ENCODE peak calls at places on chromosomes 6 and 20, in four cellular contexts. One of them, this sample, is unnamed.

GRCh38 chr6:148566664-148567350 is 180.0 kb upstream of the UST start:
- DNase-seq in fibroblast of the aortic adventitia: no peak
- DNase-seq in AG10803: no peak
- DNase-seq in ascending aorta: no peak
- DNase-seq in this sample: no peak

GRCh38 chr6:319177-320131 is 27.2 kb downstream of the DUSP22 start:
- DNase-seq in fibroblast of the aortic adventitia: no peak
- DNase-seq in AG10803: no peak
- DNase-seq in ascending aorta: no peak
- DNase-seq in this sample: no peak

GRCh38 chr20:4898282-4898681 is 103.0 kb downstream of the SLC23A2 start:
- DNase-seq in AG10803: peak
- DNase-seq in ascending aorta: no peak
- DNase-seq in fibroblast of the aortic adventitia: peak
- DNase-seq in this sample: peak

GRCh38 chr20:33770005-33770404 is 38.2 kb downstream of the ZNF341 start:
- DNase-seq in AG10803: no peak
- DNase-seq in fibroblast of the aortic adventitia: no peak
- DNase-seq in ascending aorta: no peak
- DNase-seq in this sample: no peak

GRCh38 chr6:45655630-45656422 is 278.1 kb upstream of the SUPT3H start:
- DNase-seq in AG10803: peak
- DNase-seq in ascending aorta: no peak
- DNase-seq in fibroblast of the aortic adventitia: peak
- DNase-seq in this sample: peak

GRCh38 chr20:44576297-44576696 is 6.1 kb upstream of the PKIG start:
- DNase-seq in fibroblast of the aortic adventitia: peak
- DNase-seq in ascending aorta: no peak
- DNase-seq in AG10803: peak
- DNase-seq in this sample: peak

GRCh38 chr6:166626177-166627038 is 643 bp downstream of the RPS6KA2 start:
- DNase-seq in ascending aorta: no peak
- DNase-seq in AG10803: peak
- DNase-seq in fibroblast of the aortic adventitia: peak
- DNase-seq in this sample: peak

GRCh38 chr6:151179321-151179720 is 60.4 kb upstream of the AKAP12 start:
- DNase-seq in AG10803: peak
- DNase-seq in ascending aorta: no peak
- DNase-seq in fibroblast of the aortic adventitia: peak
- DNase-seq in this sample: peak

GRCh38 chr6:41066867-41067304 is 5.3 kb downstream of the OARD1 start:
- DNase-seq in fibroblast of the aortic adventitia: peak
- DNase-seq in ascending aorta: no peak
- DNase-seq in AG10803: peak
- DNase-seq in this sample: peak

GRCh38 chr6:129243377-129243776 is 360.4 kb downstream of the LAMA2 start:
- DNase-seq in ascending aorta: no peak
- DNase-seq in AG10803: no peak
- DNase-seq in fibroblast of the aortic adventitia: no peak
- DNase-seq in this sample: no peak

GRCh38 chr6:90127589-90127988 is 169.1 kb downstream of the BACH2 start:
- DNase-seq in ascending aorta: no peak
- DNase-seq in fibroblast of the aortic adventitia: no peak
- DNase-seq in AG10803: no peak
- DNase-seq in this sample: no peak

GRCh38 chr6:167550936-167551633 is 226.2 kb downstream of the TTLL2 start:
- DNase-seq in AG10803: no peak
- DNase-seq in fibroblast of the aortic adventitia: no peak
- DNase-seq in ascending aorta: no peak
- DNase-seq in this sample: no peak

GRCh38 chr6:169169375-169169774 is 84.3 kb downstream of the THBS2 start:
- DNase-seq in ascending aorta: no peak
- DNase-seq in AG10803: peak
- DNase-seq in fibroblast of the aortic adventitia: peak
- DNase-seq in this sample: no peak

GRCh38 chr6:38554014-38554413 is 85.7 kb downstream of the BTBD9 start:
- DNase-seq in fibroblast of the aortic adventitia: no peak
- DNase-seq in AG10803: no peak
- DNase-seq in ascending aorta: no peak
- DNase-seq in this sample: no peak

GRCh38 chr20:3203315-3204123 is 963 bp downstream of the DDRGK1 start:
- DNase-seq in AG10803: peak
- DNase-seq in ascending aorta: no peak
- DNase-seq in fibroblast of the aortic adventitia: peak
- DNase-seq in this sample: no peak

GRCh38 chr20:35013421-35014411 is 58.0 kb downstream of the MYH7B start:
- DNase-seq in AG10803: no peak
- DNase-seq in ascending aorta: no peak
- DNase-seq in fibroblast of the aortic adventitia: no peak
- DNase-seq in this sample: no peak

GRCh38 chr6:66638099-66638498 is 931.1 kb upstream of the EYS start:
- DNase-seq in ascending aorta: no peak
- DNase-seq in fibroblast of the aortic adventitia: no peak
- DNase-seq in AG10803: no peak
- DNase-seq in this sample: no peak

GRCh38 chr20:45105317-45105716 is 4.4 kb upstream of the KCNS1 start:
- DNase-seq in AG10803: no peak
- DNase-seq in fibroblast of the aortic adventitia: no peak
- DNase-seq in ascending aorta: no peak
- DNase-seq in this sample: no peak

GRCh38 chr6:48535569-48535968 is 424.6 kb upstream of the PTCHD4 start:
- DNase-seq in fibroblast of the aortic adventitia: peak
- DNase-seq in ascending aorta: no peak
- DNase-seq in AG10803: peak
- DNase-seq in this sample: peak

GRCh38 chr6:8539446-8539845 is 104.1 kb upstream of the SLC35B3 start:
- DNase-seq in fibroblast of the aortic adventitia: peak
- DNase-seq in AG10803: peak
- DNase-seq in ascending aorta: no peak
- DNase-seq in this sample: no peak

GRCh38 chr20:52209154-52209571 is 17.6 kb upstream of the ZFP64 start:
- DNase-seq in ascending aorta: no peak
- DNase-seq in fibroblast of the aortic adventitia: no peak
- DNase-seq in AG10803: no peak
- DNase-seq in this sample: no peak

GRCh38 chr6:5671604-5672559 is 334.8 kb downstream of the NRN1 start:
- DNase-seq in ascending aorta: no peak
- DNase-seq in AG10803: peak
- DNase-seq in fibroblast of the aortic adventitia: no peak
- DNase-seq in this sample: peak

GRCh38 chr6:30898750-30899360 is 9.2 kb upstream of the GTF2H4 start:
- DNase-seq in ascending aorta: no peak
- DNase-seq in fibroblast of the aortic adventitia: no peak
- DNase-seq in AG10803: no peak
- DNase-seq in this sample: no peak

GRCh38 chr6:107360476-107360875 is 98.9 kb downstream of the PDSS2 start:
- DNase-seq in fibroblast of the aortic adventitia: peak
- DNase-seq in AG10803: peak
- DNase-seq in ascending aorta: no peak
- DNase-seq in this sample: no peak

GRCh38 chr6:42201382-42201781 is 6.6 kb upstream of the GUCA1B start:
- DNase-seq in fibroblast of the aortic adventitia: peak
- DNase-seq in AG10803: peak
- DNase-seq in ascending aorta: no peak
- DNase-seq in this sample: no peak

GRCh38 chr6:11918021-11918738 is 93.9 kb upstream of the HIVEP1 start:
- DNase-seq in AG10803: peak
- DNase-seq in ascending aorta: no peak
- DNase-seq in fibroblast of the aortic adventitia: peak
- DNase-seq in this sample: peak

GRCh38 chr20:33431797-33432381 is 11.7 kb downstream of the SNTA1 start:
- DNase-seq in ascending aorta: no peak
- DNase-seq in fibroblast of the aortic adventitia: peak
- DNase-seq in AG10803: peak
- DNase-seq in this sample: no peak

GRCh38 chr6:166032366-166033171 is 135.1 kb downstream of the TBXT start:
- DNase-seq in ascending aorta: no peak
- DNase-seq in fibroblast of the aortic adventitia: peak
- DNase-seq in AG10803: peak
- DNase-seq in this sample: peak

GRCh38 chr20:58131581-58132142 is 96.8 kb downstream of the ANKRD60 start:
- DNase-seq in AG10803: peak
- DNase-seq in fibroblast of the aortic adventitia: peak
- DNase-seq in ascending aorta: no peak
- DNase-seq in this sample: peak

GRCh38 chr6:44672086-44672485 is 284.6 kb downstream of the CDC5L start:
- DNase-seq in ascending aorta: no peak
- DNase-seq in fibroblast of the aortic adventitia: no peak
- DNase-seq in AG10803: peak
- DNase-seq in this sample: no peak

GRCh38 chr6:9789201-9789600 is 625.7 kb downstream of the TFAP2A start:
- DNase-seq in fibroblast of the aortic adventitia: peak
- DNase-seq in ascending aorta: no peak
- DNase-seq in AG10803: peak
- DNase-seq in this sample: no peak

GRCh38 chr6:130577178-130577919 is 211.5 kb downstream of the TMEM200A start:
- DNase-seq in AG10803: no peak
- DNase-seq in fibroblast of the aortic adventitia: no peak
- DNase-seq in ascending aorta: no peak
- DNase-seq in this sample: no peak

GRCh38 chr6:18613511-18613910 is 226.4 kb downstream of the RNF144B start:
- DNase-seq in AG10803: no peak
- DNase-seq in ascending aorta: no peak
- DNase-seq in fibroblast of the aortic adventitia: no peak
- DNase-seq in this sample: no peak

GRCh38 chr6:3813150-3813780 is 35.9 kb upstream of the FAM50B start:
- DNase-seq in ascending aorta: peak
- DNase-seq in fibroblast of the aortic adventitia: peak
- DNase-seq in AG10803: peak
- DNase-seq in this sample: peak

DNA sequence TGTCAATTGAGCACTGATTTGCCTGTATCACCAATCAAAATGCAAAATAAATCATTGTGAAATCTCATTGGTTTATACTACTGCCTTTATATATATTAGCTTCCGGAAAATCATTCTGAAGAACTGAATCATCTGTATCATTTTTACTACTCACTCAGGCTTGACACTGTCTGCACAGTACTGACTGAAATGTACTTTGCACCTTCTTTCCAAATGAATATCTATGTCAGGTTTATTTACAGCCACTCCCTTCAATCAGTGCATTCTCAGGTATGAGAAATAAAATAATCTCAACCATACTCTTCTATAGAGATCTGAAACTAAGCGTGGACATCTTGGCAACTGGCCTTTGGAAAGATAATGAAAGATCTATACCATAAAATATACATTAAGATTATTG is 2.7 kb downstream of the KHDRBS2 start:
- DNase-seq in ascending aorta: no peak
- DNase-seq in AG10803: no peak
- DNase-seq in fibroblast of the aortic adventitia: no peak
- DNase-seq in this sample: no peak
- H3K4me3 ChIP-seq in ascending aorta: no peak
- H3K4me3 ChIP-seq in AG10803: no peak
- H3K4me3 ChIP-seq in fibroblast of the aortic adventitia: no peak
- H3K4me3 ChIP-seq in this sample: no peak

GRCh38 chr6:132780770-132781371 is 17.6 kb downstream of the SLC18B1 start:
- DNase-seq in AG10803: peak
- DNase-seq in fibroblast of the aortic adventitia: peak
- DNase-seq in ascending aorta: no peak
- DNase-seq in this sample: peak
- TF ChIP-seq CTCF in AG10803: peak
- TF ChIP-seq CTCF in fibroblast of the aortic adventitia: peak
- TF ChIP-seq CTCF in ascending aorta: peak
- TF ChIP-seq CTCF in this sample: peak

GRCh38 chr6:152697634-152698033 is at the start of gene MYCT1:
- DNase-seq in fibroblast of the aortic adventitia: peak
- DNase-seq in ascending aorta: no peak
- DNase-seq in AG10803: no peak
- DNase-seq in this sample: no peak

GRCh38 chr6:152696543-152696942 is 1.2 kb upstream of the MYCT1 start:
- DNase-seq in fibroblast of the aortic adventitia: peak
- DNase-seq in ascending aorta: no peak
- DNase-seq in AG10803: peak
- DNase-seq in this sample: peak

GRCh38 chr6:152700427-152700826 is 2.7 kb downstream of the MYCT1 start:
- DNase-seq in ascending aorta: no peak
- DNase-seq in AG10803: no peak
- DNase-seq in fibroblast of the aortic adventitia: no peak
- DNase-seq in this sample: no peak

GRCh38 chr6:152701081-152701862 is 3.6 kb downstream of the MYCT1 start:
- DNase-seq in AG10803: peak
- DNase-seq in ascending aorta: no peak
- DNase-seq in fibroblast of the aortic adventitia: peak
- DNase-seq in this sample: no peak

GRCh38 chr6:152698692-152699091 is 995 bp downstream of the MYCT1 start:
- DNase-seq in ascending aorta: no peak
- DNase-seq in fibroblast of the aortic adventitia: no peak
- DNase-seq in AG10803: no peak
- DNase-seq in this sample: no peak
- H3K4me3 ChIP-seq in ascending aorta: no peak
- H3K4me3 ChIP-seq in fibroblast of the aortic adventitia: peak
- H3K4me3 ChIP-seq in AG10803: no peak
- H3K4me3 ChIP-seq in this sample: no peak

DNA sequence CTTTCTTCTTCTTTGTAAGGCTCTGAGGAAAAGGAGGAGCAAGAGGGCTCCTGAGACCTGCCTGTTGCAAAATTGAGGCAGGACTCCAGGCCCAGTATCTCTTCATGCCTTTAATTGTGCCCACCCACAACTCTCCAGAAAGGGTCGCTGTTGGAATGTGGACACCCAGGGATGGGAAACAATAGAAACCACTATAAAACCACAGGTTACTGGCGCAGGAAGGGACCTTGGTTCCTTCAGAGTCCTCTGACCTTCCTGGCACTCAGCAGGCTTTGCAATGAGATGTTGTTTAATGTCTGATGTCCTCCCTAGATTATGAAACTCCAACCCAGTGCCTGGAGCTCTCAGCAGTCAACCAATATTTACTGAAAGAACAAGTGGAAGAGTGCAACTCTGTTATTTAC is 136.9 kb downstream of the FNDC1 start:
- DNase-seq in ascending aorta: no peak
- DNase-seq in fibroblast of the aortic adventitia: no peak
- DNase-seq in AG10803: peak
- DNase-seq in this sample: no peak
- TF ChIP-seq CTCF in ascending aorta: no peak
- TF ChIP-seq CTCF in fibroblast of the aortic adventitia: no peak
- TF ChIP-seq CTCF in AG10803: no peak
- TF ChIP-seq CTCF in this sample: no peak

DNA sequence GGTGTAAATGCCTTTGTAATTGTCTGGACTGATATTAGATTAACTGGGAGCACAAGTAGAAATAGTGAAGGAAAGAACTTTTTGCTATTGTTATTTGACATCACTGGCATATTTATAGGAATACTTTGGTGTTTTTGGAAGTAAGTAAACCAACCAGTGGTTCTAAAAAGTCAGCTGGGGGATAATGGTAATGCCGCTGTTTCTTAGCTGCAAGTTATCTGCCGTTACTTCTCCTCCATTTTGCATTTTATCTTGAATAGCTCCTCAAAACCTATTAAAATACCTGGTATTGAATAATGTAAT is 3.8 kb downstream of the PTPN1 start:
- DNase-seq in fibroblast of the aortic adventitia: no peak
- DNase-seq in AG10803: no peak
- DNase-seq in ascending aorta: no peak
- DNase-seq in this sample: no peak
- H3K4me3 ChIP-seq in fibroblast of the aortic adventitia: no peak
- H3K4me3 ChIP-seq in AG10803: no peak
- H3K4me3 ChIP-seq in ascending aorta: peak
- H3K4me3 ChIP-seq in this sample: no peak